ENCODE peak calls at places on chromosomes 3 and 15, in six cellular contexts. One of them, this sample, is unnamed.
A peak's percentile ranks its signal among the peaks of the same experiment; 100 is the strongest.

GRCh38 chr3:30848093-30848779 is 46.2 kb downstream of the GADL1 start:
- DNase-seq in IMR-90: no peak
- DNase-seq in neuronal stem cell: no peak
- DNase-seq in H9: no peak
- DNase-seq in mesendoderm: no peak
- DNase-seq in mesenchymal stem cell: no peak
- DNase-seq in this sample: no peak

GRCh38 chr3:156641261-156641975 is 33.0 kb upstream of the TIPARP start:
- DNase-seq in mesenchymal stem cell: no peak
- DNase-seq in H9: no peak
- DNase-seq in IMR-90: no peak
- DNase-seq in neuronal stem cell: no peak
- DNase-seq in mesendoderm: no peak
- DNase-seq in this sample: no peak

GRCh38 chr3:140342668-140343067 is 335.2 kb upstream of the TRIM42 start:
- DNase-seq in neuronal stem cell: no peak
- DNase-seq in mesendoderm: no peak
- DNase-seq in H9: no peak
- DNase-seq in IMR-90: no peak
- DNase-seq in mesenchymal stem cell: no peak
- DNase-seq in this sample: peak; percentile 55

GRCh38 chr3:173622156-173622555 is 224.6 kb downstream of the NLGN1 start:
- DNase-seq in mesendoderm: no peak
- DNase-seq in H9: no peak
- DNase-seq in mesenchymal stem cell: no peak
- DNase-seq in IMR-90: peak; percentile 29
- DNase-seq in neuronal stem cell: no peak
- DNase-seq in this sample: no peak

GRCh38 chr3:124014366-124014942 is 22.5 kb upstream of the ROPN1 start:
- DNase-seq in neuronal stem cell: no peak
- DNase-seq in mesendoderm: no peak
- DNase-seq in H9: no peak
- DNase-seq in IMR-90: peak; percentile 17
- DNase-seq in mesenchymal stem cell: no peak
- DNase-seq in this sample: no peak

GRCh38 chr15:62769604-62770003 is 272.9 kb upstream of the TPM1 start:
- DNase-seq in H9: no peak
- DNase-seq in mesendoderm: no peak
- DNase-seq in neuronal stem cell: no peak
- DNase-seq in IMR-90: peak; percentile 84
- DNase-seq in mesenchymal stem cell: peak; percentile 63
- DNase-seq in this sample: no peak

GRCh38 chr15:48358681-48359152 is 27.5 kb downstream of the DUT start:
- DNase-seq in neuronal stem cell: no peak
- DNase-seq in mesendoderm: no peak
- DNase-seq in H9: no peak
- DNase-seq in mesenchymal stem cell: peak; percentile 24
- DNase-seq in IMR-90: peak; percentile 51
- DNase-seq in this sample: no peak

GRCh38 chr3:108849075-108849474 is 26.5 kb downstream of the TRAT1 start:
- DNase-seq in neuronal stem cell: no peak
- DNase-seq in H9: no peak
- DNase-seq in IMR-90: no peak
- DNase-seq in mesendoderm: no peak
- DNase-seq in mesenchymal stem cell: no peak
- DNase-seq in this sample: no peak

GRCh38 chr3:158830391-158830790 is 28.5 kb downstream of the MFSD1 start:
- DNase-seq in mesendoderm: no peak
- DNase-seq in mesenchymal stem cell: no peak
- DNase-seq in neuronal stem cell: no peak
- DNase-seq in IMR-90: peak; percentile 48
- DNase-seq in H9: no peak
- DNase-seq in this sample: no peak

GRCh38 chr3:43285644-43286043 is 696 bp upstream of the SNRK start:
- DNase-seq in H9: peak; percentile 49
- DNase-seq in mesenchymal stem cell: peak; percentile 4
- DNase-seq in neuronal stem cell: peak; percentile 6
- DNase-seq in IMR-90: no peak
- DNase-seq in mesendoderm: peak; percentile 20
- DNase-seq in this sample: no peak

GRCh38 chr15:53833134-53833624 is 73.7 kb upstream of the WDR72 start:
- DNase-seq in H9: no peak
- DNase-seq in mesendoderm: peak; percentile 50
- DNase-seq in neuronal stem cell: no peak
- DNase-seq in mesenchymal stem cell: no peak
- DNase-seq in IMR-90: peak; percentile 1
- DNase-seq in this sample: peak; percentile 27

GRCh38 chr3:47586746-47587145 is 8.1 kb upstream of the CSPG5 start:
- DNase-seq in neuronal stem cell: no peak
- DNase-seq in H9: no peak
- DNase-seq in IMR-90: no peak
- DNase-seq in mesenchymal stem cell: no peak
- DNase-seq in mesendoderm: no peak
- DNase-seq in this sample: no peak

GRCh38 chr15:40061212-40061901 is 22.4 kb upstream of the SRP14 start:
- DNase-seq in H9: no peak
- DNase-seq in mesendoderm: no peak
- DNase-seq in IMR-90: no peak
- DNase-seq in mesenchymal stem cell: no peak
- DNase-seq in neuronal stem cell: no peak
- DNase-seq in this sample: no peak

GRCh38 chr3:52685705-52686691 is at the start of the genes GNL3 and PBRM1:
- DNase-seq in mesendoderm: peak; percentile 98
- DNase-seq in mesenchymal stem cell: peak; percentile 97
- DNase-seq in neuronal stem cell: peak; percentile 93
- DNase-seq in H9: peak; percentile 92
- DNase-seq in IMR-90: peak; percentile 96
- DNase-seq in this sample: peak; percentile 97

GRCh38 chr3:12629560-12629959 is 34.4 kb downstream of the RAF1 start:
- DNase-seq in H9: no peak
- DNase-seq in mesendoderm: no peak
- DNase-seq in neuronal stem cell: no peak
- DNase-seq in IMR-90: peak; percentile 59
- DNase-seq in mesenchymal stem cell: peak; percentile 29
- DNase-seq in this sample: peak; percentile 78
- H3K4me2 ChIP-seq in H9: no peak overlapping the region
- H3K4me2 ChIP-seq in mesendoderm: no peak overlapping the region
- H3K4me2 ChIP-seq in neuronal stem cell: no peak overlapping the region
- H3K4me2 ChIP-seq in IMR-90: no peak overlapping the region
- H3K4me2 ChIP-seq in mesenchymal stem cell: no peak overlapping the region
- H3K4me2 ChIP-seq in this sample: no peak overlapping the region

GRCh38 chr3:50374363-50375108 is 15.2 kb upstream of the TMEM115 start:
- DNase-seq in neuronal stem cell: no peak
- DNase-seq in H9: no peak
- DNase-seq in mesenchymal stem cell: no peak
- DNase-seq in IMR-90: no peak
- DNase-seq in mesendoderm: no peak
- DNase-seq in this sample: no peak
- H2BK5ac ChIP-seq in neuronal stem cell: peak overlapping the region; percentile 97
- H2BK5ac ChIP-seq in H9: no peak overlapping the region
- H2BK5ac ChIP-seq in mesenchymal stem cell: no peak overlapping the region
- H2BK5ac ChIP-seq in IMR-90: no peak overlapping the region
- H2BK5ac ChIP-seq in mesendoderm: no peak overlapping the region
- H2BK5ac ChIP-seq in this sample: no peak overlapping the region

GRCh38 chr3:135090020-135090717 is 295.1 kb downstream of the EPHB1 start:
- DNase-seq in mesenchymal stem cell: no peak
- DNase-seq in H9: no peak
- DNase-seq in IMR-90: no peak
- DNase-seq in mesendoderm: no peak
- DNase-seq in neuronal stem cell: no peak
- DNase-seq in this sample: no peak
- H3K4me2 ChIP-seq in mesenchymal stem cell: no peak overlapping the region
- H3K4me2 ChIP-seq in H9: no peak overlapping the region
- H3K4me2 ChIP-seq in IMR-90: no peak overlapping the region
- H3K4me2 ChIP-seq in mesendoderm: no peak overlapping the region
- H3K4me2 ChIP-seq in neuronal stem cell: no peak overlapping the region
- H3K4me2 ChIP-seq in this sample: no peak overlapping the region

GRCh38 chr3:58433400-58434169 is at the start of gene PDHB:
- DNase-seq in mesenchymal stem cell: peak; percentile 93
- DNase-seq in mesendoderm: peak; percentile 95
- DNase-seq in IMR-90: peak; percentile 86
- DNase-seq in neuronal stem cell: peak; percentile 91
- DNase-seq in H9: peak; percentile 96
- DNase-seq in this sample: peak; percentile 97
- H2BK5ac ChIP-seq in mesenchymal stem cell: peak within 1 kb of the TSS; percentile 92
- H2BK5ac ChIP-seq in mesendoderm: peak within 1 kb of the TSS; percentile 100
- H2BK5ac ChIP-seq in IMR-90: peak within 1 kb of the TSS; percentile 98
- H2BK5ac ChIP-seq in neuronal stem cell: peak within 1 kb of the TSS; percentile 96
- H2BK5ac ChIP-seq in H9: no peak within 1 kb of the TSS
- H2BK5ac ChIP-seq in this sample: peak within 1 kb of the TSS; percentile 94

GRCh38 chr3:9296241-9296640 is 46.8 kb upstream of the SRGAP3 start:
- DNase-seq in neuronal stem cell: no peak
- DNase-seq in IMR-90: no peak
- DNase-seq in mesendoderm: no peak
- DNase-seq in mesenchymal stem cell: no peak
- DNase-seq in H9: no peak
- DNase-seq in this sample: no peak

GRCh38 chr3:9298236-9298635 is 48.8 kb upstream of the SRGAP3 start:
- DNase-seq in mesenchymal stem cell: no peak
- DNase-seq in mesendoderm: no peak
- DNase-seq in IMR-90: peak; percentile 6
- DNase-seq in neuronal stem cell: no peak
- DNase-seq in H9: no peak
- DNase-seq in this sample: no peak

GRCh38 chr3:9301091-9301490 is 51.6 kb upstream of the SRGAP3 start:
- DNase-seq in H9: no peak
- DNase-seq in IMR-90: no peak
- DNase-seq in mesendoderm: peak; percentile 28
- DNase-seq in mesenchymal stem cell: peak; percentile 17
- DNase-seq in neuronal stem cell: no peak
- DNase-seq in this sample: no peak

GRCh38 chr3:9302425-9303181 is 53.2 kb upstream of the SRGAP3 start:
- DNase-seq in mesenchymal stem cell: peak; percentile 76
- DNase-seq in mesendoderm: peak; percentile 96
- DNase-seq in H9: peak; percentile 93
- DNase-seq in IMR-90: peak; percentile 71
- DNase-seq in neuronal stem cell: peak; percentile 87
- DNase-seq in this sample: peak; percentile 62

DNA sequence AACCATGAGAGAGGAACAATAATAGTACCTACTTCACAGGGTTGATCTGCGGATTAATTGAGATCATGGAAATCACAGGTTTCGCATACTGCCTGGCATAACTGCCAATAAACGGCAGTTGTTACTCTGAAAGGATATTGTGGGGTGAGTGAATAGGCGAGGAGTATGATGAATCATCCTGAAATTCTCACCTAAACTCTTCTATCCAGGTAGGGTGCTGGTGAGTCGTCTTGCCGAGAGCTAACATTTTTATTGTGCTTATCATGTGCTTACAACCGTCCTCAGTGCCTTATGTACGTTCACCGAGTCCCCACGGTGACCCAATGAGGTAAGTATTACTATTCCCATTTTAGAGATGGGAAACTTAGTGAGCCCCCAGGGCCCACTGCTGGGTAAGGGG is 52.4 kb upstream of the SRGAP3 start:
- DNase-seq in mesendoderm: peak; percentile 13
- DNase-seq in mesenchymal stem cell: no peak
- DNase-seq in H9: no peak
- DNase-seq in neuronal stem cell: no peak
- DNase-seq in IMR-90: no peak
- DNase-seq in this sample: no peak
- H3K4me2 ChIP-seq in mesendoderm: no peak overlapping the region
- H3K4me2 ChIP-seq in mesenchymal stem cell: no peak overlapping the region
- H3K4me2 ChIP-seq in H9: peak overlapping the region; percentile 34
- H3K4me2 ChIP-seq in neuronal stem cell: peak overlapping the region; percentile 55
- H3K4me2 ChIP-seq in IMR-90: no peak overlapping the region
- H3K4me2 ChIP-seq in this sample: peak overlapping the region; percentile 60

GRCh38 chr15:90412356-90413194 is 24.5 kb downstream of the IQGAP1 start:
- DNase-seq in neuronal stem cell: no peak
- DNase-seq in mesenchymal stem cell: peak; percentile 89
- DNase-seq in H9: peak; percentile 60
- DNase-seq in IMR-90: peak; percentile 67
- DNase-seq in mesendoderm: peak; percentile 92
- DNase-seq in this sample: peak; percentile 82

GRCh38 chr15:90411176-90411575 is 23.1 kb downstream of the IQGAP1 start:
- DNase-seq in IMR-90: no peak
- DNase-seq in neuronal stem cell: no peak
- DNase-seq in mesendoderm: peak; percentile 63
- DNase-seq in mesenchymal stem cell: no peak
- DNase-seq in H9: no peak
- DNase-seq in this sample: no peak

GRCh38 chr15:90418627-90419026 is 30.6 kb downstream of the IQGAP1 start:
- DNase-seq in IMR-90: no peak
- DNase-seq in H9: no peak
- DNase-seq in neuronal stem cell: no peak
- DNase-seq in mesenchymal stem cell: no peak
- DNase-seq in mesendoderm: no peak
- DNase-seq in this sample: no peak

GRCh38 chr15:90414408-90415028 is 26.5 kb downstream of the IQGAP1 start:
- DNase-seq in H9: no peak
- DNase-seq in mesendoderm: peak; percentile 68
- DNase-seq in IMR-90: peak; percentile 91
- DNase-seq in neuronal stem cell: no peak
- DNase-seq in mesenchymal stem cell: peak; percentile 94
- DNase-seq in this sample: peak; percentile 21

DNA sequence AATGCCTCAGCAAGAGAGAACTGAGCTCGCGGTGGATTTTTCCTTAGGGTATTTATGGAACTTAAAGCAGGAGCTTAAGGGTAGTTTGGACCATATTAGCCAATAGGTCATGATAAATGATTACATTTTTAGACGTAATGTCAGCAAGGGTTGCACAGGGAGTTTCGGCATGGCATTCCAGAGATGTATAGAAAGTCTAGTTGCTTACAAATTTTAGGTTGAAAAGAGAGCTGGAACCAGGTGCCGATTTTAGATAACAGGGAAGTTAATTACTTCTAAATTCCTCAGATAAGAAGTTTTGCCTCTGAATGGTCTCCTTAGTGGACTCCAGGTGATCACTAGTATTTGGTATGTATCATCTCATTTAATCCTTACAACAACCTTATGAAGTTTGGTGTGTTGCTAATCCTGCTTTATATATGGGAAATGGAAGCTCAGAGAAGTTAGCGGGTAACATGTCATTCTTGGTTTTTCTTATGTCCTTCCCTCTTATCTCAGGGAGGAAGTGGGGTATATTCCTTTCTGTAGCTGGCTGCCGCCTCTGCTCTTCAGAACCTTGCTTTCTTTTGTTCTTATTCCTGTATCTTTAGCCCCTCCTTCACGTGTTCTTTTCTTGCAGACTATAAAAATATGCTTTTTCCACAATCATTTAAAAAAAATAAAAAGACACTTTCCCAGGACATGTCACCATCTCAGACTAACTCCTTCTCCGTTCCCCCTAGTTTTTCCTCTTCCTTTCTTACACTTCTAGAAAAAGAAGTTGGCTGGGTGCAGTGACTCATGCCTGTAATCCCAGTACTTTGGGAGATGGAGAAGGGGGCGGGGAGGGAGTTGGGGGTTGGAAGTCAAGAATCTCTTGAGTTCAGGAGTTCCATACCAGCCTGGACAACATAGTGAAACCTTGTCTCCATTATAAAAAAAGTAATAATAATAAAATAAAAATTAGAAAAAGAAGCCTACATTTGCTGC is 25.7 kb downstream of the IQGAP1 start:
- DNase-seq in H9: no peak
- DNase-seq in mesendoderm: peak; percentile 85
- DNase-seq in IMR-90: peak; percentile 69
- DNase-seq in mesenchymal stem cell: peak; percentile 87
- DNase-seq in neuronal stem cell: no peak
- DNase-seq in this sample: peak; percentile 92
- H2BK5ac ChIP-seq in H9: peak overlapping the region; percentile 77
- H2BK5ac ChIP-seq in mesendoderm: no peak overlapping the region
- H2BK5ac ChIP-seq in IMR-90: peak overlapping the region; percentile 91
- H2BK5ac ChIP-seq in mesenchymal stem cell: no peak overlapping the region
- H2BK5ac ChIP-seq in neuronal stem cell: no peak overlapping the region
- H2BK5ac ChIP-seq in this sample: peak overlapping the region; percentile 95